ENCODE peak calls at places on chromosomes 11 and 22, in five cellular contexts. W, E, B, I and J are unnamed samples. For H3K4me1, the result is how much of the 10 kb centered on the place peaks cover.

GRCh38 chr11:71446942-71447688 is 1.1 kb downstream of the DHCR7 start:
- DNase-seq in I (no peak), W (peak), B (peak), E (no peak), J (no peak)

GRCh38 chr11:44973634-44974401 is 23.1 kb upstream of the TP53I11 start:
- DNase-seq in B (no peak), I (no peak), E (no peak), W (no peak), J (no peak)

GRCh38 chr11:106241601-106242257 is 164.3 kb downstream of the AASDHPPT start:
- DNase-seq in W (no peak), B (no peak), I (no peak), E (no peak), J (no peak)

GRCh38 chr11:27277843-27278242 is 85.2 kb downstream of the CCDC34 start:
- DNase-seq in W (no peak), B (no peak), E (no peak), I (no peak), J (no peak)

GRCh38 chr11:106690923-106691322 is 327.4 kb downstream of the GUCY1A2 start:
- DNase-seq in E (no peak), I (no peak), B (no peak), W (no peak), J (no peak)

GRCh38 chr11:74710291-74710938 is 20.8 kb downstream of the CHRDL2 start:
- DNase-seq in W (no peak), B (no peak), I (no peak), E (no peak), J (peak)

GRCh38 chr11:120178441-120179070 is 32.3 kb upstream of the OAF start:
- DNase-seq in W (no peak), B (peak), I (no peak), E (no peak), J (no peak)

GRCh38 chr11:68938088-68938487 is 34.4 kb downstream of the IGHMBP2 start:
- DNase-seq in B (peak), W (no peak), I (no peak), E (no peak), J (no peak)

GRCh38 chr22:24436553-24436952 is 9.2 kb downstream of the ADORA2A start:
- DNase-seq in B (peak), E (no peak), W (no peak), I (no peak), J (no peak)

GRCh38 chr11:64762916-64763803 is 3.4 kb upstream of the PYGM start:
- DNase-seq in I (peak), W (no peak), B (no peak), E (no peak), J (no peak)

GRCh38 chr11:87281496-87281895 is 243.8 kb downstream of the TMEM135 start:
- DNase-seq in E (no peak), W (peak), B (no peak), I (no peak), J (no peak)

GRCh38 chr11:87286338-87286737 is 248.6 kb downstream of the TMEM135 start:
- DNase-seq in W (no peak), I (no peak), E (no peak), B (no peak), J (no peak)

GRCh38 chr11:87280143-87280542 is 242.4 kb downstream of the TMEM135 start:
- DNase-seq in W (no peak), E (no peak), I (no peak), B (no peak), J (no peak)

GRCh38 chr11:87284306-87284705 is 246.6 kb downstream of the TMEM135 start:
- DNase-seq in W (no peak), E (no peak), B (no peak), I (no peak), J (no peak)
- TF ChIP-seq POLR2A in W (no peak), E (no peak), B (no peak), I (no peak), J (no peak)

GRCh38 chr22:50035976-50036375 is 22.1 kb downstream of the TTLL8 start:
- DNase-seq in I (no peak), B (no peak), E (no peak), W (no peak), J (no peak)
- H3K4me1 ChIP-seq in I (under half), B (under half), E (under half), W (under half), J (under half)

GRCh38 chr11:59918987-59919589 is 19.1 kb upstream of the OOSP1 start:
- DNase-seq in I (peak), W (peak), E (no peak), B (no peak), J (peak)
- TF ChIP-seq CTCF in I (no peak), W (peak), E (peak), B (peak), J (peak)

GRCh38 chr11:61294717-61295595 is at the start of gene VWCE:
- DNase-seq in I (peak), E (peak), B (peak), W (peak), J (peak)
- TF ChIP-seq POLR2A in I (no peak), E (no peak), B (no peak), W (peak), J (no peak)

DNA sequence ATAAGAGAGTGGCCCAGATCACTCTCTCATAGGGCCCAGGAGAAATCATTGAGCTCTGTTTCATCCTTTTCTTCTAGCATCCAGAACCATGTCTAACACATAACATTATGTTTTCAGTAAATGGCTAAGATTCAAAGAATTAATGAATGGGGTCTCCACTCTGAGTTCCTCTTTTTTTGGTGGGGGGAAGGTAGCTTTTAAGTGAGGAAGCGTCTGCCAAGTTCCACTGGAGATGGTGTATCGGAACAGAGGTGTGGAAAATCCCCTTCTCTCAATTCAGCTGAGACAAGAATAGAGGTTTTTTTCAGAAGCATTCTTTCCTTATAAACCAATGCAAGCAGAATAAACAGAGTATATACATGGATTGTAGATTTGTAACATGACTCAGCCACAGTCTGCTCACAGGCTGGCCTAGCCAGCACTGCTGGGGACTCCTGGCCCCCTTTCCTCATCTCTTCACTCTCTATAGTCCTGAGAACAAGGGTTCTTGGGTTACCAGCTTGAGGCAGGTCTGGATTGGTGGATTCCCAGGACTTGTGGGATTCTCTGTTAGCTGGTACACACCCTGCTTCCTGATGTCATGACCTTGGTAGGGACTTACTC is 97.2 kb downstream of the TRAF6 start:
- DNase-seq in B (no peak), I (no peak), W (no peak), E (no peak), J (no peak)
- H3K4me1 ChIP-seq in B (under half), I (under half), W (under half), E (under half), J (under half)

DNA sequence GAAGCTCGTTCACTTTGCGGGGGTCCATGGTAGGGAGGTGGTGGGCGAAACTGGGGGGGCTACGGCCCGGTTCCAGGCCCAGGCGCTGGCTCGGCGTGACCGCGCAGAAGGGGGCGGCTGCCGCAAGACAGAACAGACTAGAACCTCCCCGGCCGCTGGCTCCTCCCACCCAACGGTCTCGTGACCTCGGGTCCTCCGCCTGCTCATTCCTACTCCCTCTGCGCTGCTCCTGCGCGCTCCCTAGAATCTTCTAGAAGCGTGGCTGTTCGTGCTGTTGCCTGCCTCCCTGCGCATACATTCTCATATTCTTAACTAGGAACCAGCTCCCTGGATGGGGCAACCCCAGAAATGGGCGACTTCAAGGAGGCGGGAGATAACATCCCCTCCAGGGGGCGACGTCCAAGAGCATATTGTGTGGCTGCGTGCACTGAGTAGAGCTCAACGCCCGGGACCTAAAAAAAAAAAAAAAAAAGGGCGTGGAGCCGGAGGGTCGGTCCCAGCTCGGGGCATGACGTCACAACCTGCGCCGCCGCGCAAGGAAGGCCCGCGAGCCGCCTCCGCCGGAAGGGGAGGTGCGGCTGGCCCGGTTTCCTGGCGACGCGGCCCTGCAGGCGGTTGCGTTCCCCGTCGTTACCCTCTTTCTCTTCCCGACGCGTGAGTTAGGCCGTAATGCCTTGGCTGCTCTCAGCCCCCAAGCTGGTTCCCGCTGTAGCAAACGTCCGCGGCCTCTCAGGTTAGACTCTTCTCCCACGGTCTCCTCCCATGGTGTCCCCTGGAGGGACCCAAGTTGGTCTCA is at the start of the genes ST13 and XPNPEP3:
- DNase-seq in I (peak), B (peak), E (peak), W (peak), J (peak)
- TF ChIP-seq CTCF in I (no peak), B (peak), E (no peak), W (peak), J (no peak)

DNA sequence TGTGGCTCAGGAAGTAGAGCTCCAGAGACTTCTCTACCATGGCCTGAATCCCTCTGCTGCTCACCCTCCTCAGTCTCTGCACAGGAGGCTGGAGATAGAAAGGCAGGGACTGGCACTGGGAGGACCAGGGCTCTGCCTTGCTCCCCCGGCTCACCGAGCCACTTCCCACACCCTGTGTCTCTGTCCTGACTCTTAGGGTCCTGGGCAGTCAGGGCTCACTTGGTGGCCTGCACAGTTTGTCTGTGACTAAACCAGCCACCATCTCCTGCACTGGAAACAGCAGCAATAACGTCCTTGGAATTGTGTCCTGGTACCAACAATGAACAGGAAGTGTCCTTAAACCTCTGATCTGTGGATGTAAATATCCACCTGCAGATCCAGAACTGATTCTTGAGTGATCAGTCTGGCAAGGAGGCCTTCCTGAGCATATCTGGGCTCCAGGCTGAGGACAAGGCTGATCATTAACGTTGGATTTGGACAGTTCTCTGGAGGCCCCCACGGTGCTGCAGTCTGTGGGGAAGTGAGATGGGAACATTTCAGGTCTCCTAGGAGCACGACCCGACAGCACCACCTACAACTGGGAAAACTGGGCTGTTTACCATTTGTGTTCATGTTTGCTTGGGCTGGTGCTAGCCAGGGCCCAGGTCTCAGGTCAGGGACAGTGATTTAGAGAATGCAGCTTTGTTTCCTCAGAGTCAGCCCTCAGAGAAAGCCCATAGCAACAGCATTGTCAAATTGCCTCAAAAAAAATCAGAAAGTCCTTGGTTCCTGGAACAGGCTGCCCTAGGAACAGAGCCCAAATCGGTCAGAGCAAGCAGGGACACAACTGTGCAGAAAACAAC is 82.5 kb downstream of the ZNF280B start:
- DNase-seq in I (no peak), B (no peak), E (no peak), W (no peak), J (peak)
- TF ChIP-seq POLR2A in I (no peak), B (no peak), E (no peak), W (no peak), J (no peak)

GRCh38 chr11:121478226-121478894 is 25.6 kb upstream of the SORL1-AS1 start:
- DNase-seq in W (no peak), E (no peak), I (peak), B (no peak), J (no peak)

GRCh38 chr11:121476379-121477032 is 23.7 kb upstream of the SORL1-AS1 start:
- DNase-seq in E (no peak), I (no peak), B (no peak), W (peak), J (no peak)

GRCh38 chr11:121479355-121479754 is 26.6 kb upstream of the SORL1-AS1 start:
- DNase-seq in E (no peak), B (no peak), I (no peak), W (no peak), J (no peak)

GRCh38 chr11:121479839-121480238 is 27.1 kb upstream of the SORL1-AS1 start:
- DNase-seq in E (no peak), B (no peak), W (no peak), I (no peak), J (no peak)

GRCh38 chr11:121478895-121479281 is 26.1 kb upstream of the SORL1-AS1 start:
- DNase-seq in E (no peak), W (no peak), B (no peak), I (no peak), J (no peak)
- H3K4me1 ChIP-seq in E (under half), W (under half), B (under half), I (half or more), J (under half)

GRCh38 chr22:31749636-31750364 is at the start of gene PRR14L:
- DNase-seq in E (peak), I (peak), W (peak), B (peak), J (peak)
- TF ChIP-seq CTCF in E (no peak), I (no peak), W (no peak), B (no peak), J (no peak)

GRCh38 chr11:37988031-37988430 is 1390.0 kb upstream of the RAG2 start:
- DNase-seq in W (no peak), E (no peak), I (no peak), B (no peak), J (no peak)
- TF ChIP-seq POLR2A in W (no peak), E (no peak), I (no peak), B (no peak), J (no peak)